ENCODE peak calls at places on chromosome 19, in four cellular contexts. One of them, this sample, is unnamed.

GRCh38 chr19:18975011-18975410 is 34.0 kb upstream of the HOMER3 start:
- DNase-seq in stimulated activated CD4-positive, alpha-beta T cell treated with anti-CD3 and anti-CD28 coated beads, Interleukin-2, amount 100 ng/mL, for 48 hours: no peak
- DNase-seq in AG09319: no peak
- DNase-seq in Daoy: peak
- DNase-seq in this sample: no peak

GRCh38 chr19:16628984-16629691 is 1.1 kb upstream of the MED26 start:
- DNase-seq in stimulated activated CD4-positive, alpha-beta T cell treated with anti-CD3 and anti-CD28 coated beads, Interleukin-2, amount 100 ng/mL, for 48 hours: no peak
- DNase-seq in AG09319: peak
- DNase-seq in Daoy: peak
- DNase-seq in this sample: peak

GRCh38 chr19:40506099-40506498 is 39.3 kb downstream of the SPTBN4 start:
- DNase-seq in stimulated activated CD4-positive, alpha-beta T cell treated with anti-CD3 and anti-CD28 coated beads, Interleukin-2, amount 100 ng/mL, for 48 hours: no peak
- DNase-seq in AG09319: no peak
- DNase-seq in Daoy: no peak
- DNase-seq in this sample: no peak

GRCh38 chr19:31127132-31127967 is 221.9 kb downstream of the TSHZ3 start:
- DNase-seq in stimulated activated CD4-positive, alpha-beta T cell treated with anti-CD3 and anti-CD28 coated beads, Interleukin-2, amount 100 ng/mL, for 48 hours: no peak
- DNase-seq in AG09319: peak
- DNase-seq in Daoy: peak
- DNase-seq in this sample: no peak

GRCh38 chr19:5369962-5370367 is 29.4 kb upstream of the PTPRS start:
- DNase-seq in stimulated activated CD4-positive, alpha-beta T cell treated with anti-CD3 and anti-CD28 coated beads, Interleukin-2, amount 100 ng/mL, for 48 hours: peak
- DNase-seq in AG09319: no peak
- DNase-seq in Daoy: peak
- DNase-seq in this sample: peak

GRCh38 chr19:51660975-51661600 is 14.5 kb upstream of the SIGLEC14 start:
- DNase-seq in stimulated activated CD4-positive, alpha-beta T cell treated with anti-CD3 and anti-CD28 coated beads, Interleukin-2, amount 100 ng/mL, for 48 hours: peak
- DNase-seq in AG09319: no peak
- DNase-seq in Daoy: peak
- DNase-seq in this sample: peak

GRCh38 chr19:16820056-16820455 is 9.1 kb upstream of the SIN3B start:
- DNase-seq in stimulated activated CD4-positive, alpha-beta T cell treated with anti-CD3 and anti-CD28 coated beads, Interleukin-2, amount 100 ng/mL, for 48 hours: no peak
- DNase-seq in AG09319: no peak
- DNase-seq in Daoy: no peak
- DNase-seq in this sample: no peak

GRCh38 chr19:2533686-2534085 is 57.8 kb downstream of the GADD45B start:
- DNase-seq in stimulated activated CD4-positive, alpha-beta T cell treated with anti-CD3 and anti-CD28 coated beads, Interleukin-2, amount 100 ng/mL, for 48 hours: no peak
- DNase-seq in AG09319: no peak
- DNase-seq in Daoy: no peak
- DNase-seq in this sample: peak

GRCh38 chr19:798415-799075 is 1.3 kb downstream of the PTBP1 start:
- DNase-seq in stimulated activated CD4-positive, alpha-beta T cell treated with anti-CD3 and anti-CD28 coated beads, Interleukin-2, amount 100 ng/mL, for 48 hours: no peak
- DNase-seq in AG09319: no peak
- DNase-seq in Daoy: no peak
- DNase-seq in this sample: no peak

GRCh38 chr19:50568321-50569022 is at the start of gene LRRC4B:
- DNase-seq in stimulated activated CD4-positive, alpha-beta T cell treated with anti-CD3 and anti-CD28 coated beads, Interleukin-2, amount 100 ng/mL, for 48 hours: no peak
- DNase-seq in AG09319: no peak
- DNase-seq in Daoy: peak
- DNase-seq in this sample: no peak

GRCh38 chr19:11737964-11738745 is 591 bp downstream of the ZNF823 start:
- DNase-seq in stimulated activated CD4-positive, alpha-beta T cell treated with anti-CD3 and anti-CD28 coated beads, Interleukin-2, amount 100 ng/mL, for 48 hours: peak
- DNase-seq in AG09319: no peak
- DNase-seq in Daoy: peak
- DNase-seq in this sample: peak

This sample was measured in dermis blood vessel endothelial cell.